ENCODE peak calls at places on chromosomes 3 and 15, in nine cellular contexts. X, H, V, K, F, Z, B, J and Y are unnamed samples.

GRCh38 chr15:25710184-25710583 is 152.9 kb downstream of the ATP10A start:
- DNase-seq in K (peak; percentile 41), X (peak; percentile 20), Z (peak; percentile 53), F (peak; percentile 32), B (no peak), J (peak; percentile 38), H (no peak), V (no peak), Y (no peak)

GRCh38 chr15:39486546-39487081 is 94.3 kb upstream of the THBS1 start:
- DNase-seq in F (no peak), X (no peak), Z (no peak), V (no peak), H (no peak), K (no peak), B (no peak), J (no peak), Y (no peak)

GRCh38 chr3:53170325-53171108 is 9.5 kb downstream of the PRKCD start:
- DNase-seq in Z (no peak), V (no peak), K (no peak), H (no peak), B (peak; percentile 93), F (no peak), X (no peak), J (no peak), Y (peak; percentile 63)

GRCh38 chr3:134487406-134487805 is 1.5 kb downstream of the CEP63 start:
- DNase-seq in F (no peak), J (no peak), H (no peak), X (no peak), B (peak; percentile 34), V (no peak), K (no peak), Z (no peak), Y (peak; percentile 42)

GRCh38 chr3:118936811-118937210 is 97.8 kb downstream of the IGSF11 start:
- DNase-seq in B (no peak), X (no peak), F (no peak), K (no peak), Z (no peak), V (peak; percentile 16), H (no peak), J (no peak), Y (no peak)

GRCh38 chr3:184679056-184679502 is 32.8 kb downstream of the MAGEF1 start:
- DNase-seq in B (no peak), H (no peak), F (no peak), X (no peak), K (no peak), Z (peak; percentile 51), V (no peak), J (no peak), Y (no peak)

GRCh38 chr3:71416868-71417267 is 166.7 kb downstream of the FOXP1 start:
- DNase-seq in V (no peak), F (no peak), H (no peak), X (no peak), B (no peak), K (no peak), J (no peak), Z (no peak), Y (no peak)

GRCh38 chr3:175211481-175211880 is 352.3 kb downstream of the NAALADL2 start:
- DNase-seq in J (no peak), V (no peak), B (no peak), H (no peak), K (no peak), X (no peak), Z (no peak), F (no peak), Y (no peak)

GRCh38 chr3:24365168-24365567 is 129.5 kb downstream of the THRB start:
- DNase-seq in J (peak; percentile 68), K (peak; percentile 84), Z (no peak), V (peak; percentile 46), X (peak; percentile 62), F (no peak), B (no peak), H (peak; percentile 71), Y (peak; percentile 50)

GRCh38 chr3:133282239-133282638 is 117.6 kb upstream of the BFSP2 start:
- DNase-seq in Z (no peak), J (no peak), F (no peak), K (no peak), H (no peak), V (no peak), B (no peak), X (no peak), Y (no peak)

GRCh38 chr3:187014417-187014864 is 84.1 kb downstream of the ST6GAL1 start:
- DNase-seq in J (no peak), B (no peak), X (no peak), F (no peak), Z (no peak), H (peak; percentile 17), K (no peak), V (no peak), Y (no peak)

GRCh38 chr3:134641671-134642300 is 9.0 kb downstream of the KY start:
- DNase-seq in Z (no peak), J (no peak), H (peak; percentile 6), F (no peak), K (no peak), X (no peak), V (no peak), B (no peak), Y (no peak)

GRCh38 chr15:74776851-74777768 is 4.8 kb upstream of the CSK start:
- DNase-seq in V (no peak), H (peak; percentile 37), J (no peak), Z (no peak), X (no peak), B (peak; percentile 87), F (no peak), K (no peak), Y (peak; percentile 74)

GRCh38 chr15:74779162-74779648 is 2.7 kb upstream of the CSK start:
- DNase-seq in V (no peak), J (no peak), Z (no peak), F (no peak), B (no peak), K (no peak), X (no peak), H (peak; percentile 18), Y (no peak)

GRCh38 chr15:74775894-74776293 is 6.0 kb upstream of the CSK start:
- DNase-seq in K (no peak), H (no peak), J (no peak), Z (no peak), F (no peak), X (no peak), V (no peak), B (no peak), Y (no peak)

GRCh38 chr15:74778599-74778970 is 3.3 kb upstream of the CSK start:
- DNase-seq in H (peak; percentile 19), K (no peak), F (no peak), J (no peak), V (no peak), B (no peak), Z (no peak), X (no peak), Y (no peak)

DNA sequence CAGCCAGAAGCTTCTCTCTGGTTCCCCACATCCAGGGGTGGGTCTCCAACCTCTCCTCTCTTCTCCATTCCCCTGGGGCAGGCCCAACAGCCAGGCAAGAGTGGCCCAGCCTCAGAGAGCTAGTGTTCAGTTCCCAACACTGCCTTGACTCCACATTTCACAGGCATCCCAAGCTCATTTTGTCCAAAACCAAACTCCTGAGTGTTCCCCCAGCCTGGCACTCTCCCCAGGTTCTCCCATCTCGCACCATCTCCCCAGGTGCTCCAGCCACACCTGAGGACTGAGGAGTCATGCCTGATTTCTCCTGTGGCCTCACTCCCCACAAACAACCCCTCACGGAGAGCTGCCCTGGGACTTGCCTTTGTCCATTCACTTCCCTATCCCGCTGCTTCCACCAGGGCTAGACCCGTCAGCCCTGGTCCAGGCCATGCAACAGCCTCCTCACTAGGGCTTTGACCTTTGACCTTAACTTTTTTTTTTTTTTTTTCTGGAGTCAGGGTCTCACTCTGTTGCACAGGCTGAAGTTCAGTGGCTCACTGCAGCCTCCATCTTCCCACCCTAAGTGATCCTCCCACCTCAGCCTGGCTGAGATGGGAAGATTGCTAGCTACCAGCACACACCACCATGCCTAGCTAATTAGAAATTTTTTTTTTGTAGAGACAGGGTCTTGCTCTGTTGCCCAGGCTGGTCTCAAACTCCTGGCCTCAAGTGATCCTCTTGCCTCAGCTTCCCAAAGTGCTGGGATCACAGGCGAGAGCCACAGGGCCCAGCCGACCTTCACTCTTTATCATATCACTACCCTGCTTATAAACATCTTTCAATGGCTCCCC is 3.9 kb upstream of the CSK start:
- DNase-seq in F (no peak), K (no peak), H (peak; percentile 23), V (no peak), B (no peak), J (no peak), X (no peak), Z (no peak), Y (no peak)
- H3K4me1 ChIP-seq in F (peaks cover 77% of the 10 kb centered on the region), K (peaks cover 24% of the 10 kb centered on the region), H (peaks cover 32% of the 10 kb centered on the region), V (peaks cover 22% of the 10 kb centered on the region), B (peaks cover 81% of the 10 kb centered on the region), J (peaks cover 31% of the 10 kb centered on the region), X (peaks cover 21% of the 10 kb centered on the region), Z (peaks cover 36% of the 10 kb centered on the region), Y (peaks cover 52% of the 10 kb centered on the region)

GRCh38 chr3:54843352-54843751 is 84.5 kb downstream of the LRTM1 start:
- DNase-seq in J (no peak), V (no peak), F (no peak), K (no peak), X (no peak), H (no peak), Z (no peak), B (no peak), Y (no peak)

GRCh38 chr3:54836876-54837275 is 91.0 kb downstream of the LRTM1 start:
- DNase-seq in B (no peak), K (no peak), H (no peak), X (no peak), J (no peak), F (no peak), Z (no peak), V (no peak), Y (no peak)

GRCh38 chr3:54835701-54836100 is 92.2 kb downstream of the LRTM1 start:
- DNase-seq in H (no peak), X (no peak), Z (no peak), B (no peak), J (no peak), K (no peak), V (no peak), F (no peak), Y (no peak)

GRCh38 chr3:54841461-54841860 is 86.4 kb downstream of the LRTM1 start:
- DNase-seq in Z (no peak), B (no peak), J (no peak), X (no peak), F (no peak), H (no peak), K (no peak), V (no peak), Y (no peak)

GRCh38 chr3:54837964-54838363 is 89.9 kb downstream of the LRTM1 start:
- DNase-seq in X (no peak), F (no peak), K (no peak), J (no peak), H (no peak), V (no peak), B (no peak), Z (no peak), Y (peak; percentile 13)
- TF ChIP-seq CTCF in X (peak; percentile 51), F (no peak), K (no peak), J (no peak), H (no peak), V (no peak), B (no peak), Z (no peak), Y (no peak)

GRCh38 chr3:127070776-127071175 is 87.9 kb downstream of the PLXNA1 start:
- DNase-seq in F (no peak), V (no peak), X (no peak), J (no peak), K (no peak), Z (no peak), B (no peak), H (no peak), Y (no peak)
- H3K4me1 ChIP-seq in F (no peaks in the 10 kb centered on the region), V (no peaks in the 10 kb centered on the region), X (peaks cover 34% of the 10 kb centered on the region), J (no peaks in the 10 kb centered on the region), K (no peaks in the 10 kb centered on the region), Z (no peaks in the 10 kb centered on the region), B (no peaks in the 10 kb centered on the region), H (no peaks in the 10 kb centered on the region), Y (no peaks in the 10 kb centered on the region)

GRCh38 chr3:47664519-47664918 is 85.9 kb upstream of the CSPG5 start:
- DNase-seq in V (no peak), J (no peak), H (no peak), Z (no peak), K (no peak), F (no peak), B (no peak), X (no peak), Y (no peak)
- TF ChIP-seq CTCF in V (no peak), J (no peak), H (no peak), Z (peak; percentile 17), K (no peak), F (no peak), B (peak; percentile 27), X (no peak), Y (no peak)